ENCODE peak calls at places on chromosomes 5 and 9, in six cellular contexts. G, N, Z, I, Y and A are unnamed samples.

GRCh38 chr9:129640086-129640870 is 1.7 kb downstream of the ASB6 start:
- DNase-seq in Z (no peak), I (no peak), N (no peak), G (no peak), Y (no peak), A (no peak)

GRCh38 chr9:123861086-123861707 is 68.7 kb downstream of the DENND1A start:
- DNase-seq in Z (no peak), G (no peak), N (no peak), I (no peak), Y (no peak), A (no peak)

GRCh38 chr5:86684222-86684621 is 66.5 kb downstream of the COX7C start:
- DNase-seq in G (no peak), Y (no peak), I (no peak), N (no peak), Z (no peak), A (no peak)

GRCh38 chr9:22008662-22009562 is at the start of gene CDKN2B:
- DNase-seq in G (peak), Z (peak), I (peak), N (peak), Y (peak), A (no peak)

GRCh38 chr9:3329361-3329760 is 196.4 kb downstream of the RFX3 start:
- DNase-seq in Y (no peak), N (peak), Z (no peak), I (no peak), G (no peak), A (no peak)

GRCh38 chr5:171295299-171295698 is 13.7 kb upstream of the TLX3 start:
- DNase-seq in Y (no peak), I (no peak), G (no peak), Z (no peak), N (no peak), A (no peak)

GRCh38 chr9:31314241-31314640 is 1070.2 kb upstream of the ACO1 start:
- DNase-seq in N (no peak), Y (no peak), I (no peak), Z (no peak), G (no peak), A (no peak)

GRCh38 chr9:13787234-13787833 is 507.8 kb upstream of the MPDZ start:
- DNase-seq in Y (no peak), Z (no peak), N (peak), G (no peak), I (no peak), A (no peak)

GRCh38 chr9:109447329-109448076 is 50.6 kb downstream of the PTPN3 start:
- DNase-seq in Z (no peak), G (no peak), I (no peak), Y (no peak), N (no peak), A (no peak)

GRCh38 chr5:33411498-33411897 is 29.3 kb upstream of the TARS1 start:
- DNase-seq in Y (no peak), I (no peak), Z (no peak), N (no peak), G (no peak), A (no peak)

GRCh38 chr5:58938568-58939424 is 355.9 kb downstream of the RAB3C start:
- DNase-seq in I (no peak), N (no peak), G (no peak), Z (no peak), Y (no peak), A (no peak)

GRCh38 chr9:137832191-137832700 is 45.3 kb upstream of the CACNA1B start:
- DNase-seq in I (no peak), G (no peak), Y (no peak), Z (no peak), N (no peak), A (no peak)

GRCh38 chr5:83718195-83718825 is 2.3 kb downstream of the HAPLN1 start:
- DNase-seq in N (peak), G (no peak), Y (no peak), I (peak), Z (peak), A (peak)

GRCh38 chr5:13944564-13945195 is at the start of gene DNAH5:
- DNase-seq in N (no peak), G (no peak), Y (no peak), Z (no peak), I (no peak), A (peak)